ENCODE peak calls at places on chromosomes 4 and X, in six cellular contexts. Z, M, S, K, X and R are unnamed samples.

GRCh38 chrX:113747274-113747973 is 836.5 kb upstream of the HTR2C start:
- DNase-seq in Z (no peak), M (no peak), S (no peak), K (no peak), X (peak), R (no peak)

GRCh38 chrX:48521353-48522243 is at the start of gene EBP:
- DNase-seq in Z (peak), M (peak), S (peak), K (peak), X (peak), R (peak)

GRCh38 chr4:76546282-76547166 is 111.5 kb downstream of the SHROOM3 start:
- DNase-seq in Z (no peak), M (peak), S (no peak), K (no peak), X (peak), R (peak)

GRCh38 chrX:13506574-13506973 is 62.8 kb upstream of the EGFL6 start:
- DNase-seq in Z (no peak), M (peak), S (peak), K (peak), X (peak), R (peak)

GRCh38 chr4:124321370-124321769 is 391.2 kb downstream of the ANKRD50 start:
- DNase-seq in Z (no peak), M (peak), S (no peak), K (no peak), X (no peak), R (no peak)

GRCh38 chrX:110514498-110514897 is 155.8 kb downstream of the RTL9 start:
- DNase-seq in Z (no peak), M (no peak), S (no peak), K (no peak), X (no peak), R (no peak)

GRCh38 chrX:68929332-68930150 is 100.7 kb downstream of the EFNB1 start:
- DNase-seq in Z (no peak), M (peak), S (no peak), K (no peak), X (peak), R (peak)

GRCh38 chr4:17280266-17280665 is 231.6 kb downstream of the QDPR start:
- DNase-seq in Z (no peak), M (no peak), S (no peak), K (no peak), X (no peak), R (no peak)

GRCh38 chrX:142244568-142244967 is 39.5 kb upstream of the MAGEC2 start:
- DNase-seq in Z (no peak), M (no peak), S (no peak), K (no peak), X (no peak), R (no peak)

GRCh38 chr4:88446124-88446523 is 10.8 kb upstream of the HERC5 start:
- DNase-seq in Z (no peak), M (no peak), S (no peak), K (no peak), X (no peak), R (peak)

GRCh38 chr4:121792966-121793365 is 8.2 kb upstream of the EXOSC9 start:
- DNase-seq in Z (no peak), M (no peak), S (no peak), K (no peak), X (no peak), R (peak)

GRCh38 chr4:59247032-59247431 is 1953.1 kb upstream of the ADGRL3 start:
- DNase-seq in Z (no peak), M (peak), S (no peak), K (peak), X (no peak), R (no peak)

GRCh38 chr4:128107766-128108165 is 46.7 kb downstream of the LARP1B start:
- DNase-seq in Z (no peak), M (peak), S (no peak), K (no peak), X (no peak), R (no peak)

GRCh38 chr4:138599965-138600364 is 357.8 kb upstream of the SLC7A11 start:
- DNase-seq in Z (no peak), M (no peak), S (no peak), K (no peak), X (no peak), R (no peak)

GRCh38 chrX:23803931-23804381 is 21.0 kb downstream of the SAT1 start:
- DNase-seq in Z (no peak), M (peak), S (no peak), K (peak), X (peak), R (peak)

GRCh38 chrX:46375831-46376230 is 169.4 kb downstream of the ZNF674 start:
- DNase-seq in Z (no peak), M (no peak), S (no peak), K (no peak), X (no peak), R (peak)

GRCh38 chr4:3218824-3219760 is 29.9 kb upstream of the MSANTD1 start:
- DNase-seq in Z (no peak), M (no peak), S (no peak), K (no peak), X (no peak), R (no peak)

GRCh38 chrX:131895807-131896206 is 127.3 kb upstream of the STK26 start:
- DNase-seq in Z (no peak), M (no peak), S (no peak), K (no peak), X (no peak), R (no peak)

GRCh38 chrX:154022108-154022507 is 2.4 kb upstream of the IRAK1 start:
- DNase-seq in Z (no peak), M (no peak), S (no peak), K (no peak), X (no peak), R (no peak)

GRCh38 chr4:38783109-38783460 is 295 bp upstream of the TLR10 start:
- DNase-seq in Z (no peak), M (no peak), S (no peak), K (no peak), X (no peak), R (no peak)

GRCh38 chrX:13938053-13938765 is 91.5 kb downstream of the GEMIN8 start:
- DNase-seq in Z (no peak), M (peak), S (peak), K (no peak), X (no peak), R (no peak)

GRCh38 chr4:142350886-142351285 is 495.2 kb downstream of the INPP4B start:
- DNase-seq in Z (no peak), M (peak), S (no peak), K (no peak), X (peak), R (no peak)

GRCh38 chrX:48508400-48509244 is at the start of gene PORCN:
- DNase-seq in Z (no peak), M (peak), S (peak), K (peak), X (peak), R (peak)

GRCh38 chr4:52903273-52903672 is 41.2 kb downstream of the RASL11B start:
- DNase-seq in Z (no peak), M (no peak), S (no peak), K (no peak), X (no peak), R (no peak)

GRCh38 chr4:42048394-42048793 is 58.1 kb downstream of the SLC30A9 start:
- DNase-seq in Z (no peak), M (peak), S (no peak), K (no peak), X (peak), R (peak)

GRCh38 chrX:153804100-153804595 is 9.7 kb downstream of the SSR4 start:
- DNase-seq in Z (no peak), M (no peak), S (no peak), K (no peak), X (no peak), R (no peak)

GRCh38 chr4:31104033-31104432 is 383.9 kb downstream of the PCDH7 start:
- DNase-seq in Z (no peak), M (peak), S (no peak), K (no peak), X (no peak), R (no peak)

GRCh38 chr4:113043591-113043990 is 5.9 kb upstream of the ANK2 start:
- DNase-seq in Z (no peak), M (no peak), S (no peak), K (no peak), X (no peak), R (no peak)

GRCh38 chrX:115898382-115899001 is 272.1 kb upstream of the AGTR2 start:
- DNase-seq in Z (no peak), M (no peak), S (peak), K (peak), X (no peak), R (peak)

GRCh38 chr4:100511906-100512305 is 5.9 kb downstream of the EMCN start:
- DNase-seq in Z (no peak), M (no peak), S (no peak), K (no peak), X (peak), R (no peak)

GRCh38 chr4:173264245-173264959 is 69.8 kb downstream of the HMGB2 start:
- DNase-seq in Z (peak), M (peak), S (no peak), K (no peak), X (peak), R (no peak)

GRCh38 chr4:16685536-16685935 is 212.9 kb downstream of the LDB2 start:
- DNase-seq in Z (no peak), M (no peak), S (no peak), K (no peak), X (no peak), R (no peak)

GRCh38 chrX:39779952-39780783 is 317.6 kb downstream of the BCOR start:
- DNase-seq in Z (no peak), M (no peak), S (no peak), K (no peak), X (no peak), R (no peak)

GRCh38 chr4:133148690-133149363 is at the start of gene PCDH10:
- DNase-seq in Z (peak), M (peak), S (peak), K (peak), X (peak), R (peak)

GRCh38 chrX:41922125-41922521 is 1.2 kb downstream of the CASK start:
- DNase-seq in Z (no peak), M (peak), S (no peak), K (no peak), X (peak), R (peak)

GRCh38 chr4:38803833-38804653 is 548 bp downstream of the TLR1 start:
- DNase-seq in Z (no peak), M (no peak), S (no peak), K (no peak), X (no peak), R (no peak)

GRCh38 chr4:8874003-8874895 is 2.6 kb upstream of the HMX1 start:
- DNase-seq in Z (no peak), M (no peak), S (peak), K (no peak), X (no peak), R (no peak)
- TF ChIP-seq EZH2 in Z (no peak), M (no peak), S (peak), K (no peak), X (peak), R (peak)

GRCh38 chr4:27791640-27792039 is 931.0 kb downstream of the STIM2 start:
- DNase-seq in Z (no peak), M (peak), S (no peak), K (no peak), X (no peak), R (peak)
- H3K9ac ChIP-seq in Z (no peak), M (no peak), S (no peak), K (no peak), X (no peak), R (no peak)

DNA sequence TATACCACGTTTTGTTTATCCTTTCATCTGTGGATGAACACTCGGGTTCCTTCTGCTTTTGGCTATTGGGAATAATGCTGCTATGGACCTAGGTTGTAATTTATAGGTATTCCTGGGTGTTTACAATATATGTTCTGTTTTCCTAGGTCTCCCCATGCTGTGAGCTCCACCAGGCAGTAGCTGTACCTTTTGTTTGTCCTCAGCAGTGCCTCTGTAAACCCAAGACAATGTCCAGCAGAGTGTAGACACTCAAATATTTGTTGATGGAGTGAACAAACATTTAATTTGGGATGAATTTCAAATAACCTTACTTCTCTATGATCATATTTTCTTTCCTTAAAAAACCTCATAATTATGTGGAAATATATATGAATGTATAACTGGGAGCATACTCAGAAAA is 259.5 kb upstream of the BOD1L1 start:
- DNase-seq in Z (no peak), M (no peak), S (no peak), K (no peak), X (no peak), R (no peak)
- H3K27ac ChIP-seq in Z (no peak), M (no peak), S (no peak), K (no peak), X (no peak), R (no peak)

DNA sequence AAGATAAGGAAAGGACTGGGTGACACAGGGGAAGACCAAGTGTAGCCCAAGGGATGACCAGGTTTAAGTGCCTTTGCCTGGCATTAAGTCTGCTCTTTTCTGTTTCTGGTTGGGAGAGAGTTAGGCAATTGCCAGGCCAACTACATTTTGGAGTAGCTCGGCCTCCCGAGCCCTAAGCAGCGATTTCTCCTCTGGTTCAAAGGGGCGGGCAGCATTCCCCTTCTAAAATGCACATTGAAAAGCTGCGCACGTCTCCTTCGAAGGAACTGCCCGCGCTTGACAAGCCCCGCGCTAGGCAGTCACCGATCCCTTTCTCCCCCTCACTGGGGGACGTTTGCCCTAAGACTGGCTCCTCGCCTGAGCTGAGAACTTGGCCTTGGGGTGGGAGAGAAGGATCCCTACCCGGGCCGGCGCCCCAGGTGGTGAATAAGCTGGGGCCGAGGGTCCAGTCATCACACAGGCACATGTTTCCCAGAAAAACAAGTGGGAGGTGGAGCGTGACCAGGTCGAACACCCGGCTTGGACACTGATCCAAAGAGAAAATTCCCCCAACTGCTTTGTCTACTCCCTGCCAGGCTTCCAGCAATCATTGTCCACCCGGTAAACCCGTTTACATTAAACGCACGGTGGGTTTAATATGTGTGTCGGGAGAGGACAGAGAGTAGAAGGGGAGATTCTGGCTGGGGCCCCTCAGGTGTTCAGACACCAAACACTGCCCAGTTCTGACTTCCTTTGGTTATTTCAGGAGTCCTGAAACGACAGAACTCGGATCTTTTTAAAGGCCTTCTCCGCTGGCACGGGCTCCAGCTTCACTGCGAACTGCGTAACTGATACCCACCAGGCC is 4.0 kb downstream of the ARX start:
- DNase-seq in Z (no peak), M (no peak), S (no peak), K (no peak), X (no peak), R (no peak)
- TF ChIP-seq EZH2 in Z (no peak), M (peak), S (peak), K (no peak), X (peak), R (peak)

GRCh38 chr4:129379429-129379828 is 283.5 kb downstream of the C4orf33 start:
- DNase-seq in Z (no peak), M (no peak), S (no peak), K (no peak), X (no peak), R (no peak)

GRCh38 chr4:129378346-129378745 is 282.4 kb downstream of the C4orf33 start:
- DNase-seq in Z (no peak), M (no peak), S (no peak), K (no peak), X (no peak), R (no peak)

GRCh38 chr4:129371901-129372300 is 275.9 kb downstream of the C4orf33 start:
- DNase-seq in Z (peak), M (no peak), S (no peak), K (no peak), X (no peak), R (no peak)

DNA sequence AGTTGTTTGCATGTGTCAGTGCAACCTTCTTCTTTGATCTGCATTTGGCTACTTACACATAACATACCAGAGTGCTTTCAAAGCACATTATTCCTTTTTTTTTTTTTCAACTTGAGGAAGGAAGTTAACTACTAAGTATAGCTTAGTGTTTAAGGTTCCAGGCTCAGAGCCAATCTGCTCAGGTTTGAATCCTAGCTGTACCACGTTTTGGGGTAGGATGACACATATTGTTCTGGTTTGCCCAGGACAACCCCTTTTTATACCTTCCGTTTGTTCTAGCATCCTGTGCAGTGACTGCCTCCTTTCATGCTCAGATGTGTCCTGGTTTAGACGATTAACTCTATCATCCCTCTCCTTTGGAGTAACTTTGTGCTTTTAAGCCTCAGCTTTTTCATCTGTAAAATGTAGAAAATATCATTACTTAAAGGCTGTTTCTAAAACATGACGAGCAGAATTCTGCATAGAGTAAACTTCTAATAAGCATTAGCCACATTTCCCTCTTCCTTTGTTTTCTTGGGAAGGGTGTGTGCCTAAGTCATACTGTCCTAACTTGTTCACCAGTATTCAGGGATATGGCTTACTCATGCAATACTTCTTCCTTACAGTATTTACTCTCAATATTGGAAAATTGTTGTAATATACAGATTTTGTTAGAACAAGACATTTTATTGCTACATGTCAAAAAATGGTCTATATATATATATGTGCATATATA is 281.3 kb downstream of the C4orf33 start:
- DNase-seq in Z (no peak), M (no peak), S (no peak), K (no peak), X (peak), R (peak)
- H3K9ac ChIP-seq in Z (no peak), M (no peak), S (no peak), K (no peak), X (no peak), R (no peak)

DNA sequence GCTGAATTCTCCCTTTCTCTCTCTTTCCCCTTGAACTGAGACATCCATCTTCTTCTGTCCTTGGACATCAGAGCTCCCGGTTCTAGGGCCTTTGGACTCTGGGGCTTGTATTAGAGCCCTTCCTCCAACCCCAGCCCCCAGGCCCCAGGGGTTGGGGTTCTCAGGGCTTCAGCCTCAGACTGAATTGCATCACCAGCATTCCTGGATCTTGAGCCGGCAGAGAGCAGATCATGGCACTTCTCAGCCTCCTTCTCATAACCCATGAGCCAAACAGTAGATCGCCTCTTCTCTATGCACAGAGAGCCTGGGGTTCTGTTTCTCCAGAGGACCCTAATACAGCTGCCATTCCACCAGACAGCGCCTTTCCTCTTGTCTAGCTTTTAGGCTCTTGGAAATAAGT is 25.4 kb upstream of the CLDN24 start:
- DNase-seq in Z (no peak), M (peak), S (no peak), K (no peak), X (no peak), R (no peak)
- H3K27ac ChIP-seq in Z (no peak), M (no peak), S (no peak), K (no peak), X (no peak), R (no peak)